ENCODE peak calls at places on chromosomes 7 and 10, in four cellular contexts. V is activated T-cell treated with anti-CD3 and anti-CD28 coated beads, Interleukin-2, amount 50 U/mL, for 1 hour; W is hepatic stellate cell; Y is breast epithelium. G is an unnamed sample.

GRCh38 chr7:14252458-14252857 is 263.0 kb upstream of the ETV1 start:
- DNase-seq in V (no peak), W (no peak), Y (no peak), G (no peak)

GRCh38 chr7:156732091-156732621 is 91.6 kb downstream of the RNF32 start:
- DNase-seq in V (no peak), W (peak; percentile 15), Y (no peak), G (no peak)

GRCh38 chr7:117285821-117286220 is 37.0 kb downstream of the WNT2 start:
- DNase-seq in V (no peak), W (no peak), Y (no peak), G (no peak)

GRCh38 chr10:121394586-121394985 is 203.7 kb downstream of the FGFR2 start:
- DNase-seq in V (no peak), W (no peak), Y (no peak), G (no peak)

GRCh38 chr7:106947244-106947728 is 82.2 kb downstream of the PIK3CG start:
- DNase-seq in V (no peak), W (peak; percentile 66), Y (no peak), G (peak; percentile 75)

GRCh38 chr7:142583424-142583823 is 165.8 kb upstream of the PRSS1 start:
- DNase-seq in V (no peak), W (peak; percentile 44), Y (no peak), G (peak; percentile 96)

GRCh38 chr7:105678811-105679495 is 97.7 kb upstream of the EFCAB10 start:
- DNase-seq in V (no peak), W (peak; percentile 46), Y (peak; percentile 62), G (peak; percentile 27)

GRCh38 chr7:47698386-47698785 is 116.5 kb upstream of the TNS3 start:
- DNase-seq in V (no peak), W (no peak), Y (no peak), G (no peak)

GRCh38 chr10:6221971-6222751 is 19.4 kb downstream of the PFKFB3 start:
- DNase-seq in V (peak; percentile 22), W (peak; percentile 65), Y (no peak), G (no peak)

GRCh38 chr10:2700626-2701305 is 366.6 kb upstream of the PFKP start:
- DNase-seq in V (no peak), W (no peak), Y (no peak), G (no peak)

GRCh38 chr10:67837519-67838314 is at the start of gene DNAJC12:
- DNase-seq in V (no peak), W (peak; percentile 55), Y (no peak), G (peak; percentile 67)

GRCh38 chr10:73860050-73860491 is 14.3 kb downstream of the CAMK2G start:
- DNase-seq in V (no peak), W (no peak), Y (no peak), G (no peak)

GRCh38 chr7:132580277-132580676 is 4.0 kb upstream of the PLXNA4 start:
- DNase-seq in V (no peak), W (no peak), Y (no peak), G (no peak)

GRCh38 chr7:79217468-79217867 is 236.0 kb downstream of the MAGI2 start:
- DNase-seq in V (no peak), W (no peak), Y (no peak), G (peak; percentile 78)

GRCh38 chr10:20466731-20467130 is 430.4 kb downstream of the NEBL start:
- DNase-seq in V (no peak), W (no peak), Y (no peak), G (peak; percentile 77)

GRCh38 chr10:20473361-20473760 is 423.8 kb downstream of the NEBL start:
- DNase-seq in V (no peak), W (no peak), Y (no peak), G (no peak)

GRCh38 chr7:140176271-140176701 is 497 bp downstream of the KDM7A start:
- DNase-seq in V (no peak), W (peak; percentile 8), Y (no peak), G (no peak)

GRCh38 chr10:24215603-24216002 is 6.7 kb downstream of the KIAA1217 start:
- DNase-seq in V (no peak), W (no peak), Y (no peak), G (no peak)

GRCh38 chr10:625335-625699 is 64.2 kb downstream of the DIP2C start:
- DNase-seq in V (no peak), W (peak; percentile 69), Y (no peak), G (no peak)

GRCh38 chr10:11913184-11913641 is 90.1 kb downstream of the PROSER2 start:
- DNase-seq in V (no peak), W (no peak), Y (no peak), G (no peak)

GRCh38 chr7:130084037-130084875 is 13.9 kb downstream of the KLHDC10 start:
- DNase-seq in V (no peak), W (no peak), Y (no peak), G (no peak)

GRCh38 chr7:107594961-107595737 is 15.1 kb downstream of the BCAP29 start:
- DNase-seq in V (no peak), W (peak; percentile 47), Y (no peak), G (peak; percentile 96)

GRCh38 chr10:32299354-32299980 is 47.5 kb downstream of the EPC1 start:
- DNase-seq in V (no peak), W (no peak), Y (no peak), G (no peak)

GRCh38 chr10:122974543-122975064 is 5.6 kb upstream of the PSTK start:
- DNase-seq in V (no peak), W (no peak), Y (no peak), G (no peak)